ENCODE peak calls at places on chromosomes 16 and 17, in four cellular contexts. N is upper lobe of right lung, A is uterus, B is vagina. K is an unnamed sample. For H3K4me1 and H3K27me3, the result is how much of the 10 kb centered on the place peaks cover.

GRCh38 chr17:78429618-78429995 is 51.2 kb downstream of the PGS1 start:
- DNase-seq in N (no peak), A (no peak), B (no peak), K (no peak)

GRCh38 chr17:68349157-68349556 is 57.9 kb downstream of the ARSG start:
- DNase-seq in N (no peak), A (no peak), B (no peak), K (no peak)

GRCh38 chr16:17556276-17557052 is 85.7 kb upstream of the XYLT1 start:
- DNase-seq in N (no peak), A (no peak), B (no peak), K (no peak)

GRCh38 chr17:9472094-9472493 is 103.5 kb downstream of the STX8 start:
- DNase-seq in N (no peak), A (no peak), B (no peak), K (no peak)

GRCh38 chr16:72814226-72814625 is 233.7 kb downstream of the ZFHX3 start:
- DNase-seq in N (no peak), A (no peak), B (no peak), K (no peak)

GRCh38 chr17:78680436-78680835 is 101.6 kb downstream of the CYTH1 start:
- DNase-seq in N (peak), A (no peak), B (no peak), K (no peak)

GRCh38 chr16:24537474-24538337 is 1.7 kb upstream of the RBBP6 start:
- DNase-seq in N (no peak), A (no peak), B (no peak), K (no peak)

GRCh38 chr17:73595068-73595865 is 49.0 kb downstream of the SDK2 start:
- DNase-seq in N (peak), A (no peak), B (no peak), K (no peak)

GRCh38 chr17:65355246-65355645 is 206.2 kb downstream of the AXIN2 start:
- DNase-seq in N (no peak), A (no peak), B (no peak), K (no peak)

GRCh38 chr17:61415374-61416210 is 15.9 kb downstream of the TBX2 start:
- DNase-seq in N (no peak), A (no peak), B (peak), K (no peak)

GRCh38 chr16:86834451-86835035 is 256.2 kb downstream of the FOXL1 start:
- DNase-seq in N (no peak), A (no peak), B (no peak), K (peak)

GRCh38 chr17:44111777-44112176 is 11.7 kb downstream of the HDAC5 start:
- DNase-seq in N (no peak), A (no peak), B (no peak), K (no peak)

GRCh38 chr17:42135664-42136653 is 13.4 kb downstream of the HSPB9 start:
- DNase-seq in N (peak), A (no peak), B (no peak), K (no peak)

GRCh38 chr16:67397451-67397801 is 4.1 kb upstream of the TPPP3 start:
- DNase-seq in N (no peak), A (no peak), B (no peak), K (peak)

GRCh38 chr17:40818733-40819527 is 3.5 kb downstream of the KRT10 start:
- DNase-seq in N (peak), A (peak), B (no peak), K (peak)

GRCh38 chr17:28524476-28525415 is 18.6 kb downstream of the FOXN1 start:
- DNase-seq in N (peak), A (no peak), B (no peak), K (no peak)

GRCh38 chr16:31458073-31458834 is 1.0 kb upstream of the ARMC5 start:
- DNase-seq in N (peak), A (no peak), B (no peak), K (peak)

DNA sequence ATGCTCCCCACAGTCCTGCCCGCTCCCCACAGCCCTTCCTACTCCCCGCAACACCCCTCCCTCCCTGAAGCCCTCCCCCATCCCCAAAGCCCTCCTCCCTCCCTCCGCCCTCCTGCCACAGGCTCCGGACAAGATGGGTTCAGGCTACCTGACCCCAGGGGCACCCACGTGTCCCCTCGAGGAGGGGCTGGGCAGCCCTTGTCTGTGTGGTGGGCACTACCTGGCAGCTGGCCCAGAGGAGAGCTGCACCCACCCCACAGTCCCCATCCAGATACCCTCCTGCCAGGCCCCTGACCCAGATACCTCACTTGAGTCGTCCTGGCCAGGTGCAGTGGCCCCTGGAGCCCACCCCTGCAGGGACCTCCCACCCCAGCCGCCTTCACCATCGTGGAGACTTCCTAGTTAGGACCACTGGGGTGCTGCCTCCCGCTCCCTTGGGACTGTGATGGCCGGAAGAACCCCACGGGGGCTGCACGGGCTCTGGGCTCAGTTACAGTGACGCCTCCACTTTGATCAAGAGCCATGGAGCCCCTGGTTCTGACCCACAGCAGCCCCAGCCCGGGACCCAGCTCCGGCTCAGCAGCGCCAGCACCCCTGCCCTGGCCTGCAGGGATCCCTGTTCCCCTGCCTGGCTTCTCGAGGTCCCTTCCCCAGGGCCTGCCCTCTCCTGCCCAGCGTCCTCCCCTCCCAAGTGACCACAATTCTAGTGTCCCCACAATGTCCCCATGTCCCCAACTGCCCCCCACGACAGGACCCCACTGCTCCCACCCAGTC is 806 bp downstream of the PERCC1 start:
- DNase-seq in N (no peak), A (no peak), B (no peak), K (no peak)
- H3K4me1 ChIP-seq in N (under half), A (under half), B (under half), K (under half)

GRCh38 chr17:81967244-81967532 is 6.2 kb upstream of the NOTUM start:
- DNase-seq in N (no peak), A (no peak), B (no peak), K (no peak)
- H3K27me3 ChIP-seq in N (under half), A (under half), B (under half), K (under half)

GRCh38 chr16:57667526-57668258 is 414 bp upstream of the ADGRG3 start:
- DNase-seq in N (peak), A (no peak), B (no peak), K (peak)
- H3K27ac ChIP-seq in N (no peak), A (no peak), B (no peak), K (no peak)

GRCh38 chr16:87850009-87851006 is 19.0 kb downstream of the SLC7A5 start:
- DNase-seq in N (peak), A (peak), B (no peak), K (peak)
- H3K4me1 ChIP-seq in N (under half), A (under half), B (under half), K (under half)

DNA sequence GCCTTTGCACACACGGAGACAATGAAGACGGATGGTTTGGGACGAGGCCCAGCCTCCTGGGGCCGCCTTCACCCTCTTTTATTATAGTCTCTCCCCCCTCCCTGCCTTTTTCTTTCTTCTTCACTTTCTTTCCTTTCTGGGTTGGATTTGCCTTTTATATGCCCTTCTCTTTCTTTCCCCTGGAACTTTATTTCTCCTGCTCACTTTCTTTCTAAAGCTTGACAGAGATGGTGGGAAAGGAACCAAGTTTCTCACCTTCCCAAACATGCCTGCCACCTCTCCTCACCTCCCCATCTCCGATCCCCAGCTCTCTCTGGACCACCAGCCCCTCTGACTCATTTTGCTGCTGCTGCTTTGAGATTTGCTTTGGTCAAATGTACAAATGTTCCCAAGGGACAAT is 6.8 kb upstream of the LHX1 start:
- DNase-seq in N (no peak), A (no peak), B (no peak), K (no peak)
- H3K27me3 ChIP-seq in N (half or more), A (under half), B (under half), K (under half)

GRCh38 chr17:2138768-2139167 is 83.9 kb downstream of the HIC1 start:
- DNase-seq in N (no peak), A (no peak), B (no peak), K (no peak)

GRCh38 chr17:2143332-2143731 is 88.4 kb downstream of the HIC1 start:
- DNase-seq in N (no peak), A (no peak), B (no peak), K (no peak)

GRCh38 chr17:2140683-2141082 is 85.8 kb downstream of the HIC1 start:
- DNase-seq in N (no peak), A (no peak), B (no peak), K (no peak)

GRCh38 chr17:2137342-2138098 is 82.6 kb downstream of the HIC1 start:
- DNase-seq in N (no peak), A (no peak), B (no peak), K (no peak)

GRCh38 chr17:2138318-2138717 is 83.4 kb downstream of the HIC1 start:
- DNase-seq in N (no peak), A (no peak), B (no peak), K (no peak)
- H3K27ac ChIP-seq in N (peak), A (peak), B (peak), K (no peak)

DNA sequence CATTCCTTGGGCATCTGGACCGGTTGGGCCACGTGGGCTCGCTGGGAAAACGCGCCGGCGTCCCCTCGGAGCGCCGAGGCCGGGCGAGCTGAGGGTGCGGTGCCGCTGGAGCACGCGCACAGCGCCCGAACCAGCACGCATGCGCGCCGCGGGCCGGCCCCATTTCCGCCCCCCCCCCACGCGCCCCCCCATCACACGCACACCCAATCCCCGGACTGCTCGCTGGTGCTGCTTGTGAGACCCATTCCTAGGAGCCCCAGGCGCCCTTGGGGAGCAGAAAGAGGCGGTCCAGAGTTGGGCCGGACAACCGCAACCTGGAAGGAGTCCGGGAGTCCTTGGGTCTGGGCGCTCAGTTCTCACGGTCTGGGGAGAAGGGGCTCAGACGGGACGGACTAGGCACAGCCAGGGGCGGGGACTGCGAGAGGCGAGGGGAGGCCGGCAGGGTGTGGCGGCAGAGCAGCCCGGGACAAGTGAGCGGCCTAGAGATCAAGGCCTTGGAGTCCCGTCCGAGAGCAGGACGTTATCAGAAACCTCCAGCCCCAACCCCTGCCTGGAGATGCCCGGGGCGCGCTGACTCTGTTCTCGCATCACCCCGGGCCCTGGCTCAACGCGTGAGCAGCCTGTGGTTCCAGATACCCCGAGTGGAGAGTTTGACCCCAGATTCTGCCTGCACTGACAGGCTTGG is 6.0 kb upstream of the CBX8 start:
- DNase-seq in N (no peak), A (no peak), B (no peak), K (no peak)
- H3K4me1 ChIP-seq in N (under half), A (under half), B (half or more), K (under half)